ENCODE peak calls at places on chromosomes 1 and 21, in ten cellular contexts. E is H1, S is A549, J is HCT116, C is HepG2, I is WTC11, K is SK-N-SH, O is endothelial cell of umbilical vein, A is GM12878, Q is K562. B is an unnamed sample.

GRCh38 chr1:2973661-2974593 is 47.3 kb upstream of the ACTRT2 start:
- DNase-seq in E (no peak), S (no peak), J (no peak), C (no peak), I (no peak), K (no peak), O (no peak), A (no peak), Q (no peak), B (peak; percentile 7)

GRCh38 chr1:226121587-226122400 is 59.3 kb downstream of the H3-3A start:
- DNase-seq in E (no peak), S (peak; percentile 88), J (no peak), C (peak; percentile 49), I (peak; percentile 89), K (peak; percentile 98), O (peak; percentile 43), A (no peak), Q (peak; percentile 89), B (peak; percentile 85)

GRCh38 chr1:9118186-9118585 is 10.7 kb downstream of the GPR157 start:
- DNase-seq in E (no peak), S (no peak), J (no peak), C (no peak), I (no peak), K (no peak), O (no peak), A (no peak), Q (no peak), B (no peak)

GRCh38 chr1:220880726-220881506 is 1.7 kb downstream of the HLX start:
- DNase-seq in E (no peak), S (no peak), J (no peak), C (no peak), I (no peak), K (peak; percentile 22), O (no peak), A (no peak), Q (no peak), B (peak; percentile 88)

GRCh38 chr1:98661544-98662353 is at the start of gene SNX7:
- DNase-seq in E (peak; percentile 13), S (peak; percentile 59), J (peak; percentile 32), C (peak; percentile 71), I (peak; percentile 86), K (peak; percentile 97), O (peak; percentile 83), A (no peak), Q (peak; percentile 2), B (peak; percentile 19)

GRCh38 chr1:151936653-151937052 is 27.3 kb upstream of the THEM4 start:
- DNase-seq in E (no peak), S (no peak), J (no peak), C (peak; percentile 2), I (no peak), K (no peak), O (peak; percentile 16), A (no peak), Q (peak; percentile 44), B (no peak)

GRCh38 chr1:225607355-225607754 is 45.6 kb downstream of the ENAH start:
- DNase-seq in E (no peak), S (no peak), J (no peak), C (no peak), I (no peak), K (no peak), O (no peak), A (no peak), Q (no peak), B (no peak)

GRCh38 chr1:94481473-94481933 is 60.1 kb downstream of the F3 start:
- DNase-seq in E (peak; percentile 25), S (peak; percentile 37), J (peak; percentile 69), C (peak; percentile 62), I (peak; percentile 47), K (peak; percentile 57), O (peak; percentile 67), A (peak; percentile 9), Q (peak; percentile 65), B (peak; percentile 73)

GRCh38 chr1:42211224-42211623 is 46.7 kb upstream of the GUCA2A start:
- DNase-seq in E (no peak), S (no peak), J (no peak), C (no peak), I (no peak), K (no peak), O (peak; percentile 42), A (no peak), Q (no peak), B (no peak)

GRCh38 chr1:66540434-66541032 is 6.6 kb downstream of the SGIP1 start:
- DNase-seq in E (no peak), S (no peak), J (no peak), C (no peak), I (no peak), K (no peak), O (peak; percentile 62), A (no peak), Q (no peak), B (no peak)

GRCh38 chr1:193281894-193282293 is 95.5 kb upstream of the B3GALT2 start:
- DNase-seq in E (no peak), S (no peak), J (no peak), C (no peak), I (no peak), K (no peak), O (no peak), A (no peak), Q (no peak), B (no peak)

GRCh38 chr1:193284219-193284618 is 97.8 kb upstream of the B3GALT2 start:
- DNase-seq in E (no peak), S (no peak), J (no peak), C (no peak), I (no peak), K (no peak), O (no peak), A (no peak), Q (no peak), B (no peak)

GRCh38 chr1:193278968-193279367 is 92.6 kb upstream of the B3GALT2 start:
- DNase-seq in E (no peak), S (no peak), J (no peak), C (no peak), I (no peak), K (no peak), O (no peak), A (no peak), Q (no peak), B (no peak)

GRCh38 chr1:193285626-193286025 is 99.2 kb upstream of the B3GALT2 start:
- DNase-seq in E (no peak), S (no peak), J (no peak), C (no peak), I (no peak), K (no peak), O (no peak), A (no peak), Q (no peak), B (no peak)

GRCh38 chr1:193283026-193283425 is 96.6 kb upstream of the B3GALT2 start:
- DNase-seq in E (no peak), S (no peak), J (no peak), C (no peak), I (peak; percentile 21), K (no peak), O (no peak), A (no peak), Q (peak; percentile 7), B (peak; percentile 9)
- TF ChIP-seq MAX in E (no peak), S (no peak), J (no peak), C (no peak), I (no peak), K (no peak), O (no peak), A (no peak), Q (no peak), B (no peak)

GRCh38 chr1:44326821-44327465 is 28.1 kb downstream of the ERI3 start:
- DNase-seq in E (no peak), S (no peak), J (no peak), C (no peak), I (no peak), K (peak; percentile 20), O (no peak), A (no peak), Q (no peak), B (no peak)

GRCh38 chr1:44323952-44324351 is 31.1 kb downstream of the ERI3 start:
- DNase-seq in E (no peak), S (no peak), J (no peak), C (no peak), I (no peak), K (no peak), O (no peak), A (no peak), Q (no peak), B (no peak)

GRCh38 chr1:44328767-44329416 is 26.2 kb downstream of the ERI3 start:
- DNase-seq in E (no peak), S (no peak), J (no peak), C (no peak), I (no peak), K (no peak), O (no peak), A (no peak), Q (no peak), B (no peak)

GRCh38 chr1:44327679-44328491 is 27.2 kb downstream of the ERI3 start:
- DNase-seq in E (peak; percentile 25), S (peak; percentile 93), J (peak; percentile 96), C (peak; percentile 86), I (peak; percentile 31), K (peak; percentile 71), O (peak; percentile 60), A (no peak), Q (peak; percentile 23), B (peak; percentile 10)

GRCh38 chr1:44326066-44326701 is 28.9 kb downstream of the ERI3 start:
- DNase-seq in E (no peak), S (no peak), J (no peak), C (no peak), I (no peak), K (no peak), O (no peak), A (no peak), Q (no peak), B (no peak)
- TF ChIP-seq MAX in E (no peak), S (no peak), J (no peak), C (no peak), I (no peak), K (no peak), O (no peak), A (no peak), Q (no peak), B (no peak)

DNA sequence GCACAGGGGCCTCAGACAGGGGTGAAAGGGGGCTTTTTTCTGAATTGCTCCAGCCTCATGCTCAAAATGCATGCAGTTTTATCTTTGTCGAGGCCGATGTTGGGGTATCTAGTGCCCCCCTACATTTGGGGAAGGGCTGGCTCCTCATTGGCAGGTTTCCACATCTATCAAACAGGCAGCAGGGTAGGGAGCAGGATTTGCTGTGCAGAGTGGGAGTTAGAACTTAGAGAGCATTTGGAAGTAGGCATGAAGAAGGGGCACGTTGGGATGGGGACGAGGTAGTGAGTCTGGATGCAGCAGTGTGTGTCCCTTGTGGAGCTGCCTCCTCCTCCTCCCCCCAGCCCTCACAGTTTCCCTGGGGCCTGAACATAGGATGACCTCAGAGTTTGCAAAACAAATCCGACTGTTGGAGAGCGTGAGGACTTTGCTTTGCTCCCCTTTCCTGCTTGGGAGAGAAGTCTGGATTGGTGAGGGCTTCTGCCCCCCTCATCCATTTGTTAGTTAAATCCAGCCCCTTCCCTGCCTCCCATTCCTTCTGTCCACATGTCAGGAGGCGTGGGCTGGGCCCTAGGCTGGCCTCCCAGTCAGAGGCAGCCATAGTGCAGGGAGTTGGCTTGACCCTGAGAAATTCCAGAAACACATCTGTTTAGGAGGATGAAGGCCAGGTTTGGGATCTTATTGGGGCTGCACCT is 36.9 kb upstream of the GPR37L1 start:
- DNase-seq in E (no peak), S (no peak), J (no peak), C (peak; percentile 99), I (peak; percentile 39), K (no peak), O (no peak), A (no peak), Q (no peak), B (no peak)
- TF ChIP-seq MAX in E (peak; percentile 55), S (peak; percentile 39), J (no peak), C (peak; percentile 93), I (no peak), K (no peak), O (no peak), A (no peak), Q (no peak), B (no peak)

GRCh38 chr21:44304846-44305245 is 5.0 kb downstream of the PFKL start:
- DNase-seq in E (no peak), S (peak; percentile 54), J (no peak), C (peak; percentile 38), I (peak; percentile 43), K (peak; percentile 91), O (peak; percentile 53), A (no peak), Q (peak; percentile 63), B (peak; percentile 61)
- TF ChIP-seq MAX in E (no peak), S (no peak), J (no peak), C (no peak), I (no peak), K (no peak), O (no peak), A (no peak), Q (no peak), B (no peak)